ENCODE peak calls at places on chromosomes 5 and 9, in six cellular contexts. O, J, P, Q, K and I are unnamed samples. For H3K4me1, the result is how much of the 10 kb centered on the place peaks cover.

GRCh38 chr9:16143947-16144890 is 591.4 kb downstream of the CCDC171 start:
- DNase-seq in O (no peak), J (peak), P (no peak), Q (no peak), K (no peak), I (no peak)

GRCh38 chr5:68898961-68899471 is 194.8 kb upstream of the SLC30A5 start:
- DNase-seq in O (no peak), J (peak), P (no peak), Q (no peak), K (peak), I (no peak)

GRCh38 chr9:37499297-37499696 is 13.5 kb downstream of the POLR1E start:
- DNase-seq in O (no peak), J (no peak), P (no peak), Q (no peak), K (no peak), I (no peak)

GRCh38 chr9:38619556-38620447 is 594 bp downstream of the ANKRD18A start:
- DNase-seq in O (peak), J (no peak), P (peak), Q (no peak), K (peak), I (peak)

GRCh38 chr5:93062548-93062947 is 518.5 kb downstream of the NR2F1-AS1 start:
- DNase-seq in O (no peak), J (no peak), P (no peak), Q (no peak), K (no peak), I (no peak)

GRCh38 chr9:137893670-137894069 is 16.1 kb downstream of the CACNA1B start:
- DNase-seq in O (no peak), J (no peak), P (no peak), Q (no peak), K (no peak), I (peak)

GRCh38 chr9:123091459-123091858 is 58.0 kb downstream of the GPR21 start:
- DNase-seq in O (no peak), J (no peak), P (no peak), Q (no peak), K (no peak), I (no peak)

GRCh38 chr5:775960-776861 is 8.3 kb downstream of the ZDHHC11B start:
- DNase-seq in O (no peak), J (no peak), P (peak), Q (no peak), K (no peak), I (no peak)

GRCh38 chr9:18346761-18347160 is 127.2 kb upstream of the ADAMTSL1 start:
- DNase-seq in O (no peak), J (no peak), P (no peak), Q (no peak), K (no peak), I (no peak)

GRCh38 chr5:159022178-159022556 is 77.5 kb downstream of the EBF1 start:
- DNase-seq in O (peak), J (peak), P (peak), Q (peak), K (peak), I (no peak)

GRCh38 chr9:114769664-114770063 is 36.2 kb downstream of the TNFSF15 start:
- DNase-seq in O (no peak), J (peak), P (no peak), Q (no peak), K (no peak), I (no peak)

GRCh38 chr5:6291961-6292360 is 86.4 kb downstream of the MED10 start:
- DNase-seq in O (no peak), J (no peak), P (no peak), Q (no peak), K (peak), I (no peak)

GRCh38 chr5:132656774-132657355 is 1.1 kb upstream of the IL13 start:
- DNase-seq in O (no peak), J (no peak), P (no peak), Q (no peak), K (no peak), I (no peak)

GRCh38 chr5:108655750-108656450 is 91.8 kb upstream of the FER start:
- DNase-seq in O (no peak), J (peak), P (no peak), Q (no peak), K (peak), I (no peak)

GRCh38 chr9:2469681-2470141 is 151.9 kb upstream of the VLDLR start:
- DNase-seq in O (peak), J (peak), P (peak), Q (peak), K (no peak), I (no peak)
- H3K4me3 ChIP-seq in O (no peak), J (no peak), P (no peak), Q (no peak), K (no peak), I (no peak)

GRCh38 chr5:65823174-65823573 is 101.2 kb downstream of the NLN start:
- DNase-seq in O (no peak), J (peak), P (no peak), Q (no peak), K (no peak), I (no peak)
- H3K4me1 ChIP-seq in O (under half), J (under half), P (under half), Q (under half), K (under half), I (under half)

DNA sequence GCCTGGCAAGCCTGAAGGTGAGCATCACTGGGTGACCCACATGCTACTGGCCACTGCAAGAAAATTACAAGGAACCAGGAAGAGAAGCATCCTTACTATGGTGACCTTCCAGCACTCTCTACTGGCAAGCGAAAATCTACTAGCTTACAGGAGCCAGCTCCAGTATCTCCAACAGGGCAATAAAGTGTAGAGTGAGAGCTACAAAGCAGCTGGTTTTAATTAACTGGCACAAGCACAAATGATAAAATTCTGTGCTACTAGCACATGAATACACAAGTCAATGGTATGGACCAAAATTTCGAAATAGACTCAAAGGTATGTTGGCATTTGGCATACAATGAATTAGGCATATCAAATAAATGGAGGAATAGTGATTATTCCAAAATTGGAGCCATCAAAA is 113.2 kb upstream of the CAST start:
- DNase-seq in O (no peak), J (no peak), P (no peak), Q (no peak), K (no peak), I (no peak)
- TF ChIP-seq CTCF in O (no peak), J (no peak), P (no peak), Q (no peak), K (no peak), I (no peak)

DNA sequence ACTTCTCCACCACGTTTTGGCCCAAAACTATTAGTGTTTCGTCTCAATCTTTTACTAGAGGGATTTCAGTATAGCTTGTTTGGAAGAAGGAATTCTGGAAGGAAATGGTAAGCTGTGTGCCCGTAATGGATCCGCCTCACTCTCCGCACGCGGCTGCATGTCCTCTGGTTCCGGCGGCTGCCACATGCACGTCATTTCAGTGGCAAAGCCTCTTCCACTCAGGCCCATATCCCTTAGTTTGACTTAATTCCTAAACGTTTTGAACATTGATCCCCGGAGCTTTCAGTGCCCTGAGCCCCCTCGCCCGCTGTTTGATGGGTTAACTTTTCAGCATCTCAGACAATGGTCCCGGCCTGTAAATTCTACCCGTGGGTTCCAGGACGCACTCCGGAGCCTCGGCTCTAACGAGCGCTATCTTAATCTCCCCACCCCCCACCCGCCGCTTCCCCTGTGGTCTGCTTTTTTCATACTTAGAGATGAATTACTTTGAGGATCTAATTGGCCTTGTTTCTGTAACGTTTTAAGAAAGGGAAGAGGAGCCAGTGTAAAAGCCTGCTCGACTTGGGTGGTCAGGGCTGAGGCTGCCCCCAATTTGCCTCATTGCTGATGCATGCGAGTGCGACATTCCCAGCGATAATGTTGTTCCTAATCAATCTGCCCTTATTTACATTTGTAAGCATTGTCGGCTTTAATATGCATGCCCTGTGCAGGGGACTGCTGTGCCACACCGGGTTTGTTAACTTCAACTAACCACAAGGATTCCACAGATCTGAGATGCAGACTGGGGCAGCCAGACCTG is 4.6 kb downstream of the PTCH1 start:
- DNase-seq in O (no peak), J (no peak), P (no peak), Q (no peak), K (peak), I (no peak)
- H3K4me3 ChIP-seq in O (no peak), J (peak), P (peak), Q (no peak), K (peak), I (peak)